ENCODE peak calls at places on chromosomes 3 and 15, in five cellular contexts. V, T, G, O and M are unnamed samples.

GRCh38 chr15:70281811-70282307 is 184.1 kb upstream of the TLE3 start:
- DNase-seq in T (no peak), G (no peak), V (no peak), O (no peak), M (no peak)

GRCh38 chr3:164452707-164453106 is 625.6 kb downstream of the SI start:
- DNase-seq in V (no peak), T (no peak), O (no peak), G (no peak), M (no peak)

GRCh38 chr3:32325957-32326356 is 65.7 kb upstream of the CMTM7 start:
- DNase-seq in T (no peak), V (no peak), G (no peak), O (no peak), M (no peak)

GRCh38 chr3:4533489-4534443 is 40.6 kb downstream of the ITPR1 start:
- DNase-seq in V (peak), G (no peak), T (peak), O (peak), M (peak)

GRCh38 chr3:146274833-146275232 is 23.9 kb upstream of the PLSCR4 start:
- DNase-seq in G (no peak), T (peak), O (no peak), V (no peak), M (peak)

GRCh38 chr3:151203053-151203420 is at the start of gene GPR171:
- DNase-seq in T (no peak), O (no peak), V (no peak), G (peak), M (no peak)

GRCh38 chr3:5226783-5227182 is 39.3 kb downstream of the EDEM1 start:
- DNase-seq in V (no peak), O (no peak), T (peak), G (no peak), M (peak)

GRCh38 chr15:66588537-66588936 is 22.7 kb upstream of the LCTL start:
- DNase-seq in T (no peak), G (no peak), V (peak), O (no peak), M (no peak)

GRCh38 chr3:186983372-186984058 is 53.2 kb downstream of the ST6GAL1 start:
- DNase-seq in T (no peak), V (no peak), G (no peak), O (no peak), M (no peak)

GRCh38 chr3:49912787-49913375 is 9.2 kb upstream of the MST1R start:
- DNase-seq in V (no peak), G (no peak), T (no peak), O (no peak), M (no peak)

GRCh38 chr3:169146112-169146665 is 517.3 kb downstream of the MECOM start:
- DNase-seq in O (no peak), V (peak), T (peak), G (no peak), M (peak)

GRCh38 chr15:98163319-98164030 is 203.0 kb downstream of the ARRDC4 start:
- DNase-seq in T (no peak), O (no peak), G (no peak), V (no peak), M (no peak)

GRCh38 chr3:71441217-71441924 is 142.2 kb downstream of the FOXP1 start:
- DNase-seq in T (no peak), V (peak), O (no peak), G (no peak), M (no peak)

GRCh38 chr15:33114484-33114767 is 80.1 kb downstream of the FMN1 start:
- DNase-seq in G (no peak), O (no peak), V (no peak), T (peak), M (no peak)

GRCh38 chr15:52008326-52008697 is 10.7 kb upstream of the MAPK6 start:
- DNase-seq in G (no peak), O (no peak), T (no peak), V (no peak), M (no peak)

GRCh38 chr15:91627473-91628309 is 225.8 kb upstream of the SLCO3A1 start:
- DNase-seq in T (no peak), V (peak), O (no peak), G (no peak), M (no peak)

GRCh38 chr15:52103217-52104207 is 9.1 kb downstream of the BCL2L10 start:
- DNase-seq in O (no peak), V (no peak), T (peak), G (no peak), M (peak)

GRCh38 chr3:98376631-98377030 is 13.8 kb upstream of the OR5K3 start:
- DNase-seq in T (no peak), O (no peak), V (no peak), G (no peak), M (no peak)

GRCh38 chr15:30030350-30030749 is 52.4 kb upstream of the GOLGA8J start:
- DNase-seq in G (no peak), V (no peak), O (no peak), T (peak), M (no peak)

GRCh38 chr3:38084019-38084968 is 45.3 kb downstream of the DLEC1 start:
- DNase-seq in V (no peak), G (peak), T (no peak), O (no peak), M (no peak)

GRCh38 chr3:140421884-140422283 is 256.0 kb upstream of the TRIM42 start:
- DNase-seq in O (no peak), G (no peak), T (no peak), V (no peak), M (no peak)

GRCh38 chr3:190371152-190371551 is 16.8 kb upstream of the CLDN16 start:
- DNase-seq in O (no peak), V (no peak), T (no peak), G (no peak), M (no peak)

GRCh38 chr3:136255672-136256406 is 5.7 kb downstream of the PCCB start:
- DNase-seq in V (no peak), G (no peak), O (no peak), T (no peak), M (no peak)

GRCh38 chr3:170023165-170023564 is 14.6 kb upstream of the GPR160 start:
- DNase-seq in V (no peak), T (no peak), O (no peak), G (no peak), M (no peak)

GRCh38 chr15:41827290-41827879 is 507 bp upstream of the JMJD7 start:
- DNase-seq in O (no peak), V (no peak), T (peak), G (peak), M (peak)

GRCh38 chr3:182969277-182969676 is 11.1 kb downstream of the DCUN1D1 start:
- DNase-seq in G (no peak), T (peak), V (no peak), O (no peak), M (no peak)